ENCODE peak calls at places on chromosomes 4 and X, in nine cellular contexts. U, V, I, H, R, B, O, E and Y are unnamed samples.

GRCh38 chr4:109574931-109575804 is 15.1 kb downstream of the MCUB start:
- DNase-seq in U (no peak), V (peak; percentile 45), I (no peak), H (no peak), R (no peak), B (no peak), O (peak; percentile 12), E (no peak), Y (no peak)

GRCh38 chrX:46589977-46590723 is 16.6 kb downstream of the CHST7 start:
- DNase-seq in U (peak; percentile 82), V (no peak), I (no peak), H (no peak), R (no peak), B (peak; percentile 90), O (no peak), E (no peak), Y (no peak)

GRCh38 chr4:157072002-157072401 is 3.9 kb upstream of the GLRB start:
- DNase-seq in U (peak; percentile 67), V (no peak), I (no peak), H (no peak), R (no peak), B (peak; percentile 20), O (no peak), E (no peak), Y (no peak)

GRCh38 chrX:19789782-19790181 is 97.6 kb downstream of the SH3KBP1 start:
- DNase-seq in U (no peak), V (no peak), I (no peak), H (no peak), R (no peak), B (no peak), O (no peak), E (no peak), Y (no peak)

GRCh38 chrX:21487832-21488231 is 113.6 kb downstream of the CNKSR2 start:
- DNase-seq in U (no peak), V (peak; percentile 84), I (no peak), H (no peak), R (no peak), B (no peak), O (no peak), E (no peak), Y (peak; percentile 6)

GRCh38 chr4:176534566-176534965 is 214.8 kb downstream of the SPCS3 start:
- DNase-seq in U (peak; percentile 71), V (no peak), I (no peak), H (no peak), R (no peak), B (peak; percentile 63), O (no peak), E (no peak), Y (no peak)

GRCh38 chrX:112067601-112068000 is 15.0 kb downstream of the TRPC5 start:
- DNase-seq in U (no peak), V (no peak), I (no peak), H (no peak), R (no peak), B (no peak), O (no peak), E (no peak), Y (no peak)

GRCh38 chr4:139175647-139176298 is 1.2 kb downstream of the ELF2 start:
- DNase-seq in U (peak; percentile 73), V (no peak), I (peak; percentile 57), H (peak; percentile 3), R (no peak), B (no peak), O (no peak), E (peak; percentile 65), Y (peak; percentile 53)

GRCh38 chrX:120823554-120823953 is 52.1 kb downstream of the CT47B1 start:
- DNase-seq in U (no peak), V (peak; percentile 1), I (no peak), H (no peak), R (no peak), B (peak; percentile 5), O (no peak), E (no peak), Y (no peak)

GRCh38 chr4:187171731-187172339 is 448.2 kb upstream of the FAT1 start:
- DNase-seq in U (peak; percentile 76), V (no peak), I (no peak), H (no peak), R (no peak), B (peak; percentile 90), O (no peak), E (no peak), Y (no peak)

GRCh38 chr4:92104506-92104905 is 199.3 kb upstream of the GRID2 start:
- DNase-seq in U (no peak), V (no peak), I (no peak), H (no peak), R (no peak), B (no peak), O (no peak), E (no peak), Y (no peak)

GRCh38 chrX:9204560-9204959 is 170.6 kb upstream of the FAM9B start:
- DNase-seq in U (peak; percentile 54), V (no peak), I (no peak), H (no peak), R (no peak), B (peak; percentile 15), O (no peak), E (no peak), Y (no peak)

GRCh38 chr4:621296-622070 is 3.9 kb upstream of the PDE6B start:
- DNase-seq in U (no peak), V (no peak), I (peak; percentile 15), H (no peak), R (no peak), B (no peak), O (no peak), E (no peak), Y (no peak)

GRCh38 chrX:49106930-49107329 is 16.6 kb downstream of the GPKOW start:
- DNase-seq in U (peak; percentile 68), V (no peak), I (no peak), H (no peak), R (no peak), B (peak; percentile 40), O (no peak), E (peak; percentile 30), Y (no peak)

GRCh38 chrX:30795981-30796958 is 92.8 kb downstream of the TAB3 start:
- DNase-seq in U (no peak), V (no peak), I (no peak), H (no peak), R (no peak), B (no peak), O (no peak), E (no peak), Y (no peak)

GRCh38 chrX:144219035-144219434 is 335.2 kb downstream of the UBE2NL start:
- DNase-seq in U (peak; percentile 27), V (no peak), I (no peak), H (no peak), R (no peak), B (no peak), O (no peak), E (no peak), Y (no peak)

GRCh38 chrX:34146906-34147305 is 14.8 kb upstream of the FAM47A start:
- DNase-seq in U (no peak), V (no peak), I (no peak), H (no peak), R (no peak), B (no peak), O (no peak), E (no peak), Y (no peak)

GRCh38 chrX:49291615-49292337 is 11.7 kb upstream of the GAGE10 start:
- DNase-seq in U (peak; percentile 58), V (peak; percentile 2), I (peak; percentile 85), H (peak; percentile 54), R (no peak), B (peak; percentile 28), O (peak; percentile 60), E (peak; percentile 80), Y (peak; percentile 64)

GRCh38 chr4:27308379-27308778 is 447.7 kb downstream of the STIM2 start:
- DNase-seq in U (no peak), V (no peak), I (no peak), H (no peak), R (no peak), B (no peak), O (no peak), E (peak; percentile 38), Y (no peak)

GRCh38 chr4:186643501-186644315 is 79.9 kb downstream of the FAT1 start:
- DNase-seq in U (peak; percentile 81), V (no peak), I (no peak), H (no peak), R (no peak), B (peak; percentile 39), O (no peak), E (peak; percentile 26), Y (no peak)

GRCh38 chrX:153474718-153475117 is 4.3 kb upstream of the HAUS7 start:
- DNase-seq in U (peak; percentile 83), V (no peak), I (peak; percentile 56), H (peak; percentile 36), R (no peak), B (peak; percentile 18), O (peak; percentile 43), E (peak; percentile 24), Y (no peak)

GRCh38 chr4:22688236-22688635 is 4.5 kb upstream of the GBA3 start:
- DNase-seq in U (peak; percentile 47), V (no peak), I (no peak), H (no peak), R (no peak), B (no peak), O (no peak), E (no peak), Y (no peak)

GRCh38 chr4:185717018-185717726 is 94.8 kb downstream of the SORBS2 start:
- DNase-seq in U (no peak), V (peak; percentile 8), I (no peak), H (no peak), R (no peak), B (no peak), O (no peak), E (no peak), Y (no peak)

GRCh38 chr4:150117094-150117493 is 38.8 kb downstream of the DCLK2 start:
- DNase-seq in U (peak; percentile 47), V (no peak), I (no peak), H (no peak), R (no peak), B (no peak), O (no peak), E (no peak), Y (no peak)

GRCh38 chrX:36908801-36909403 is 99.3 kb upstream of the FAM47C start:
- DNase-seq in U (peak; percentile 43), V (peak; percentile 7), I (no peak), H (no peak), R (no peak), B (peak; percentile 2), O (no peak), E (no peak), Y (peak; percentile 44)

GRCh38 chr4:151045907-151046306 is 30.8 kb upstream of the LRBA start:
- DNase-seq in U (no peak), V (peak; percentile 53), I (no peak), H (no peak), R (no peak), B (no peak), O (no peak), E (no peak), Y (peak; percentile 68)

GRCh38 chr4:89249716-89250361 is 57.8 kb downstream of the GPRIN3 start:
- DNase-seq in U (no peak), V (peak; percentile 32), I (no peak), H (no peak), R (no peak), B (no peak), O (no peak), E (peak; percentile 39), Y (no peak)

GRCh38 chr4:74649193-74649592 is 145.1 kb downstream of the BTC start:
- DNase-seq in U (no peak), V (no peak), I (no peak), H (no peak), R (no peak), B (no peak), O (no peak), E (no peak), Y (no peak)

GRCh38 chr4:653831-654525 is 20.1 kb downstream of the ATP5ME start:
- DNase-seq in U (no peak), V (no peak), I (no peak), H (no peak), R (no peak), B (no peak), O (no peak), E (no peak), Y (no peak)